ENCODE peak calls at places on chromosomes 1 and 21, in four cellular contexts. E, T, H and S are unnamed samples.

GRCh38 chr1:33298623-33299277 is 22.1 kb downstream of the A3GALT2 start:
- DNase-seq in T (peak; percentile 73), E (peak; percentile 80), H (peak; percentile 82), S (peak; percentile 46)

GRCh38 chr1:43319288-43319687 is 18.3 kb upstream of the MPL start:
- DNase-seq in T (no peak), E (no peak), H (no peak), S (no peak)

GRCh38 chr1:244713329-244713728 is 60.4 kb downstream of the DESI2 start:
- DNase-seq in H (no peak), E (no peak), T (no peak), S (no peak)

GRCh38 chr1:206880310-206880709 is 14.9 kb downstream of the IL20 start:
- DNase-seq in E (no peak), T (no peak), H (no peak), S (no peak)

GRCh38 chr1:25740071-25740470 is 59.9 kb upstream of the SELENON start:
- DNase-seq in E (no peak), H (no peak), T (no peak), S (no peak)

GRCh38 chr1:37561794-37562132 is 5.0 kb downstream of the DNALI1 start:
- DNase-seq in E (peak; percentile 47), H (no peak), T (peak; percentile 28), S (peak; percentile 76)

GRCh38 chr1:27542463-27543273 is 52.7 kb upstream of the WASF2 start:
- DNase-seq in T (no peak), H (peak; percentile 69), E (no peak), S (no peak)

GRCh38 chr1:145859491-145860159 is 744 bp upstream of the PIAS3 start:
- DNase-seq in H (peak; percentile 96), E (peak; percentile 88), T (peak; percentile 93), S (peak; percentile 90)

GRCh38 chr1:228452194-228453021 is 34.8 kb upstream of the RNF187 start:
- DNase-seq in E (no peak), H (peak; percentile 59), T (no peak), S (no peak)

GRCh38 chr1:170929835-170930554 is 5.3 kb upstream of the MROH9 start:
- DNase-seq in E (peak; percentile 9), H (no peak), T (peak; percentile 21), S (no peak)

GRCh38 chr1:67611841-67612240 is 73.2 kb upstream of the GADD45A start:
- DNase-seq in T (no peak), E (no peak), H (no peak), S (no peak)

GRCh38 chr1:228275435-228276342 is 67.8 kb downstream of the OBSCN start:
- DNase-seq in H (peak; percentile 94), T (peak; percentile 90), E (peak; percentile 68), S (peak; percentile 90)

GRCh38 chr1:246931549-246932365 is at the start of gene AHCTF1:
- DNase-seq in E (peak; percentile 87), T (peak; percentile 98), H (peak; percentile 97), S (peak; percentile 99)

GRCh38 chr1:18901952-18902522 is 318 bp downstream of the ALDH4A1 start:
- DNase-seq in T (no peak), E (no peak), H (no peak), S (no peak)

GRCh38 chr1:156862602-156863599 is 2.2 kb downstream of the NTRK1 start:
- DNase-seq in E (no peak), T (no peak), H (no peak), S (no peak)

GRCh38 chr1:233019921-233020320 is 69.5 kb downstream of the NTPCR start:
- DNase-seq in T (no peak), E (no peak), H (no peak), S (no peak)

GRCh38 chr1:33175865-33176264 is 6.0 kb downstream of the TRIM62 start:
- DNase-seq in H (no peak), T (no peak), E (no peak), S (no peak)

GRCh38 chr1:244349581-244350001 is 102.1 kb downstream of the ADSS2 start:
- DNase-seq in H (no peak), E (no peak), T (no peak), S (no peak)

GRCh38 chr21:40714516-40714915 is 132.4 kb downstream of the DSCAM start:
- DNase-seq in E (no peak), T (no peak), H (no peak), S (no peak)

GRCh38 chr1:206435450-206435849 is 34.8 kb upstream of the IKBKE start:
- DNase-seq in E (no peak), T (no peak), H (no peak), S (no peak)

GRCh38 chr1:8590696-8591351 is 226.6 kb downstream of the RERE start:
- DNase-seq in T (no peak), E (no peak), H (no peak), S (no peak)

GRCh38 chr1:112702420-112703261 is 4.3 kb downstream of the RHOC start:
- DNase-seq in T (no peak), E (no peak), H (no peak), S (no peak)

GRCh38 chr1:23613191-23614126 is 54.2 kb upstream of the ID3 start:
- DNase-seq in E (no peak), T (no peak), H (no peak), S (no peak)

GRCh38 chr1:111719561-111720239 is 19.5 kb downstream of the INKA2 start:
- DNase-seq in E (no peak), T (no peak), H (no peak), S (no peak)

GRCh38 chr1:87702455-87702854 is 373.8 kb downstream of the LMO4 start:
- DNase-seq in E (no peak), T (no peak), H (no peak), S (no peak)

GRCh38 chr1:224488806-224489584 is 54.4 kb upstream of the WDR26 start:
- DNase-seq in E (no peak), T (no peak), H (no peak), S (no peak)

GRCh38 chr1:206736878-206737728 is 33.5 kb upstream of the IL19 start:
- DNase-seq in H (no peak), E (no peak), T (no peak), S (peak; percentile 84)

GRCh38 chr21:46423546-46424061 is 35.1 kb upstream of the DIP2A start:
- DNase-seq in H (no peak), T (no peak), E (no peak), S (no peak)

GRCh38 chr1:245715970-245716369 is 561.2 kb downstream of the KIF26B start:
- DNase-seq in H (no peak), T (no peak), E (no peak), S (no peak)

GRCh38 chr1:54904476-54905048 is 17.6 kb upstream of the DHCR24 start:
- DNase-seq in H (no peak), E (no peak), T (no peak), S (no peak)

GRCh38 chr1:48898894-48899293 is 122.2 kb upstream of the BEND5 start:
- DNase-seq in H (peak; percentile 66), E (no peak), T (no peak), S (no peak)

GRCh38 chr1:243397613-243398321 is 141.9 kb downstream of the SDCCAG8 start:
- DNase-seq in H (no peak), T (no peak), E (no peak), S (no peak)

DNA sequence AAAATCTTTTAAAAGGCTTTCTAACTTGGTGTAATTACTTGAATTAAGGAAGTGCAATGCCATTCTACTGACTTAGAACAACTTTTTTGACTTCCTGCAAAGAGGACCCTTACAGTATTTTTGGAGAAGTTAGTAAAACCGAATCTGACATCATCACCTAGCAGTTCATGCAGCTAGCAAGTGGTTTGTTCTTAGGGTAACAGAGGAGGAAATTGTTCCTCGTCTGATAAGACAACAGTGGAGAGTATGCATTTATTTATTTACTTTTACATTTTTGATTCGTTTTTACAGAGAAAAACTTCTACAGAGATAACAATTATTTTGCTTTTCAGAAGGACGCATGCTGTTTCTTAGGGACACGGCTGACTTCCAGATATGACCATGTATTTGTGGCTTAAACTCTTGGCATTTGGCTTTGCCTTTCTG is at the start of gene PTPRC:
- DNase-seq in H (no peak), E (no peak), T (no peak), S (no peak)
- TF ChIP-seq POLR2A in H (peak; percentile 67), E (peak; percentile 71), T (no peak), S (no peak)

DNA sequence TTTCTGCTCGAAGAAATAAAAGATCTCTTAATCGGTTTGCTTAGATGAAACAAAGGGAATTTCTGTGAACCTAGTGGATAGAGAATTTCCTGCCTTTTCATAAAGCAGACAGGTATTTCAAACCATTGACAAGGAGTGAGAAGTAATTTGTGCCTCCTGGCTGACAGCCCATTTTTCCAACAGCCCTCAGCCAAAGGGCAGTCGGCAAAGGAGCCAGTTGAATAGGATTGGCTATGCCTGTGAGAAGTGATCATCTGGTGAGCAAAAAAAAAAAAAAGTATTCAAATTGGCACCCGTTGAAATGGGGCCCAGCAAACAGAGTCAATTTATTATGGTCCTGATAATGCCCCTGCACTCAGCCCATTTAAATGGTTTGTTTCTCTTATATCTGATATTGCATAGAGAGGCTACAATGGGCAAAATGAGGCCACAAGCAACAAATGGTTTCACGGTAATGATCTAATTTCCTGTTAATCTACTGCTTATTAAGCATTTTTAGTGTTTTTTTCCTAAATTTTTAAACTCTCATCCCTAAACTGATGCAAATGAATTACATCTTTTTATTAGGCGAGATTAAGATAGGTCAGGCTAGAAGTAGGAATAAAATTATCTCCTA is 477.5 kb downstream of the NUF2 start:
- DNase-seq in H (no peak), T (no peak), E (no peak), S (no peak)
- TF ChIP-seq POLR2A in H (no peak), T (no peak), E (no peak), S (no peak)

GRCh38 chr21:38813554-38813953 is 7.8 kb downstream of the ETS2 start:
- DNase-seq in H (no peak), E (no peak), T (no peak), S (no peak)

GRCh38 chr21:38816400-38816973 is 10.8 kb downstream of the ETS2 start:
- DNase-seq in H (no peak), T (no peak), E (no peak), S (no peak)

GRCh38 chr21:38815060-38815405 is 9.3 kb downstream of the ETS2 start:
- DNase-seq in T (no peak), E (no peak), H (no peak), S (no peak)

GRCh38 chr21:38813143-38813542 is 7.4 kb downstream of the ETS2 start:
- DNase-seq in H (no peak), T (no peak), E (no peak), S (no peak)

DNA sequence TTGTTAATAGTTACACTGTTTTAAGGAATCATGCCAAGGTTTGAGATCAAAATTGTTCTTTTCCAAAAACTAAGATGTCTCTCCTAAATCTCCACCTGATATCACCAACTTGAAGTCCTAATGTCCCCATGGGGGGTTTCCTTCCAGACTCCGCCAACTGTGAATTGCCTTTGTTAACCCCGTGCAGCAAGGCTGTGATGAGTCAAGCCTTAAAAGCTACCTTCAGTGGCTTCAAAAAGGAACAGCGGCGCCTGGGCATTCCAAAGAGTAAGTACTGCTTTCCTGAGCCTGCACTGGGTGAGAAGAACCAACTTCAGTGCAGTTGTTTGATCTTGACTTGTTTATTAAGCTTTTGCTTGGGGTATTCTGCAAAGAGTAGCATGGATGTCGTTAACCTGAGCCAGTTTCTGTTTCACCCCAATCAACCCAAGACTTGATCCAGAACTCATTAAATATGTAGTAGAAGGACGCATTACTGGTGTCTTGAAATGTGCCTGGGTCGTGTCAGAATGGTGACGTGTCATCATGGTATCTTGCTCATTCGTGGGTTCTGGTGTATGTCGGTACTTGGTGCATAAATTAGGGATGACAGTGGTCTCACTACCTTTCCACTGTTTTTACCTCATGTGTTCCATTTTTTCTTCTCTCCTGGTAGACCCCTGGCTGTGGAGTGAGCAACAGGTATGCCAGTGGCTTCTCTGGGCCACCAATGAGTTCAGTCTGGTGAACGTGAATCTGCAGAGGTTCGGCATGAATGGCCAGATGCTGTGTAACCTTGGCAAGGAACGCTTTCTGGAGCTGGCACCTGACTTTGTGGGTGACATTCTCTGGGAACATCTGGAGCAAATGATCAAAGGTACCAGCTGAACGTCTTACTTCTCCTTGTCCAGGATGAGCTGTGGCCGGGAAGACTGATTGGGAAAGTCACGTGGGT is 8.7 kb downstream of the ETS2 start:
- DNase-seq in E (no peak), H (no peak), T (no peak), S (no peak)
- TF ChIP-seq POLR2A in E (no peak), H (no peak), T (no peak), S (no peak)

GRCh38 chr1:153626929-153627796 is at the start of gene S100A13:
- DNase-seq in H (peak; percentile 94), E (peak; percentile 76), T (peak; percentile 88), S (peak; percentile 77)
- TF ChIP-seq POLR2A in H (peak; percentile 22), E (peak; percentile 42), T (peak; percentile 62), S (no peak)